ENCODE peak calls at places on chromosomes 12 and 14, in six cellular contexts. One of them, this sample, is unnamed.

GRCh38 chr12:1696800-1697199 is 5.9 kb downstream of the ADIPOR2 start:
- DNase-seq in GM04504: no peak
- DNase-seq in adrenal gland: no peak
- DNase-seq in HT-29: no peak
- DNase-seq in aorta: no peak
- DNase-seq in amniotic epithelial cell: no peak
- DNase-seq in this sample: no peak

GRCh38 chr12:59657711-59658110 is 61.9 kb downstream of the SLC16A7 start:
- DNase-seq in adrenal gland: no peak
- DNase-seq in GM04504: no peak
- DNase-seq in amniotic epithelial cell: no peak
- DNase-seq in aorta: no peak
- DNase-seq in HT-29: no peak
- DNase-seq in this sample: no peak

GRCh38 chr14:102363182-102363952 is 626 bp downstream of the TECPR2 start:
- DNase-seq in GM04504: peak
- DNase-seq in adrenal gland: peak
- DNase-seq in amniotic epithelial cell: no peak
- DNase-seq in aorta: peak
- DNase-seq in HT-29: peak
- DNase-seq in this sample: peak

GRCh38 chr14:57714487-57714899 is 151.4 kb downstream of the SLC35F4 start:
- DNase-seq in HT-29: no peak
- DNase-seq in GM04504: no peak
- DNase-seq in aorta: no peak
- DNase-seq in adrenal gland: no peak
- DNase-seq in amniotic epithelial cell: no peak
- DNase-seq in this sample: no peak

GRCh38 chr14:103401223-103402214 is 16.3 kb downstream of the MARK3 start:
- DNase-seq in HT-29: no peak
- DNase-seq in amniotic epithelial cell: peak
- DNase-seq in aorta: no peak
- DNase-seq in GM04504: peak
- DNase-seq in adrenal gland: no peak
- DNase-seq in this sample: no peak

GRCh38 chr12:6613776-6614512 is 6.8 kb upstream of the CHD4 start:
- DNase-seq in aorta: peak
- DNase-seq in HT-29: peak
- DNase-seq in amniotic epithelial cell: peak
- DNase-seq in adrenal gland: peak
- DNase-seq in GM04504: peak
- DNase-seq in this sample: peak

GRCh38 chr14:65972891-65973290 is 513.3 kb upstream of the CCDC196 start:
- DNase-seq in adrenal gland: no peak
- DNase-seq in HT-29: no peak
- DNase-seq in aorta: no peak
- DNase-seq in amniotic epithelial cell: peak
- DNase-seq in GM04504: no peak
- DNase-seq in this sample: no peak

GRCh38 chr12:120468271-120468845 is 1.2 kb downstream of the SRSF9 start:
- DNase-seq in GM04504: no peak
- DNase-seq in aorta: peak
- DNase-seq in HT-29: peak
- DNase-seq in amniotic epithelial cell: peak
- DNase-seq in adrenal gland: peak
- DNase-seq in this sample: peak

GRCh38 chr12:3602488-3602887 is 111.5 kb downstream of the PRMT8 start:
- DNase-seq in adrenal gland: no peak
- DNase-seq in GM04504: no peak
- DNase-seq in aorta: peak
- DNase-seq in HT-29: no peak
- DNase-seq in amniotic epithelial cell: no peak
- DNase-seq in this sample: no peak

GRCh38 chr12:58540480-58541299 is 379.6 kb downstream of the LRIG3 start:
- DNase-seq in GM04504: peak
- DNase-seq in amniotic epithelial cell: peak
- DNase-seq in aorta: peak
- DNase-seq in adrenal gland: peak
- DNase-seq in HT-29: peak
- DNase-seq in this sample: peak

GRCh38 chr12:18676112-18676511 is 61.7 kb downstream of the PLCZ1 start:
- DNase-seq in adrenal gland: no peak
- DNase-seq in aorta: no peak
- DNase-seq in HT-29: no peak
- DNase-seq in amniotic epithelial cell: no peak
- DNase-seq in GM04504: no peak
- DNase-seq in this sample: no peak

GRCh38 chr12:71938728-71939385 is at the start of gene TPH2:
- DNase-seq in amniotic epithelial cell: peak
- DNase-seq in HT-29: peak
- DNase-seq in adrenal gland: peak
- DNase-seq in GM04504: no peak
- DNase-seq in aorta: peak
- DNase-seq in this sample: peak

GRCh38 chr14:89849931-89850330 is 104.6 kb downstream of the EFCAB11 start:
- DNase-seq in adrenal gland: no peak
- DNase-seq in aorta: no peak
- DNase-seq in HT-29: no peak
- DNase-seq in GM04504: no peak
- DNase-seq in amniotic epithelial cell: peak
- DNase-seq in this sample: no peak

GRCh38 chr12:113341535-113341934 is 6.6 kb upstream of the SLC8B1 start:
- DNase-seq in HT-29: no peak
- DNase-seq in aorta: no peak
- DNase-seq in adrenal gland: no peak
- DNase-seq in amniotic epithelial cell: no peak
- DNase-seq in GM04504: no peak
- DNase-seq in this sample: no peak